ENCODE peak calls at places on chromosomes 5 and 9, in ten cellular contexts. Q is heart right ventricle; S is cardiac muscle cell; C is HFFc6; G is nephron progenitor cell; K is CD4-positive, alpha-beta T cell; M is keratinocyte; F is activated B cell treated with CpG ODN at 0.5 μM for 24 hours; Z is stomach; Y is OCI-LY7. E is an unnamed sample.

GRCh38 chr5:73940026-73940425 is 314.0 kb downstream of the ARHGEF28 start:
- DNase-seq in Y (no peak), Z (no peak), S (no peak), F (no peak), G (no peak), Q (no peak), C (peak; percentile 36), M (no peak), K (no peak), E (no peak)

GRCh38 chr9:34520096-34520495 is 2.7 kb downstream of the ENHO start:
- DNase-seq in F (no peak), G (no peak), M (no peak), Y (no peak), K (no peak), Z (no peak), Q (no peak), C (no peak), S (no peak), E (peak; percentile 42)

GRCh38 chr5:138668451-138668850 is 84.8 kb upstream of the CTNNA1 start:
- DNase-seq in C (no peak), Z (peak; percentile 26), G (no peak), Q (peak; percentile 77), Y (no peak), M (no peak), S (peak; percentile 88), F (no peak), K (peak; percentile 26), E (no peak)

GRCh38 chr5:57501414-57502321 is 19.1 kb upstream of the ACTBL2 start:
- DNase-seq in G (no peak), F (no peak), K (no peak), Z (no peak), C (no peak), S (peak; percentile 19), M (no peak), Q (peak; percentile 46), Y (no peak), E (no peak)

GRCh38 chr5:169119287-169120048 is 181.5 kb downstream of the SLIT3 start:
- DNase-seq in Q (no peak), S (no peak), F (no peak), M (no peak), Y (no peak), Z (peak; percentile 39), G (no peak), C (no peak), K (no peak), E (no peak)

GRCh38 chr5:139639619-139640431 is 8.3 kb upstream of the CXXC5 start:
- DNase-seq in F (no peak), G (no peak), M (no peak), Y (no peak), S (no peak), K (no peak), Q (no peak), C (no peak), Z (peak; percentile 29), E (no peak)

GRCh38 chr9:21239917-21240316 is at the start of gene IFNA14:
- DNase-seq in Q (no peak), G (no peak), K (no peak), C (no peak), S (no peak), M (no peak), Z (no peak), F (no peak), Y (no peak), E (no peak)

GRCh38 chr5:685262-686171 is 7.6 kb downstream of the TPPP start:
- DNase-seq in Z (peak; percentile 22), K (no peak), S (no peak), G (no peak), F (no peak), C (no peak), Q (no peak), M (no peak), Y (no peak), E (peak; percentile 76)

GRCh38 chr5:59615272-59615671 is 278.3 kb downstream of the PDE4D start:
- DNase-seq in Y (no peak), C (peak; percentile 13), Z (no peak), F (no peak), G (no peak), M (no peak), Q (no peak), S (no peak), K (no peak), E (no peak)

GRCh38 chr5:134446938-134447337 is 35.3 kb upstream of the CDKN2AIPNL start:
- DNase-seq in M (no peak), F (peak; percentile 44), K (no peak), C (no peak), Z (no peak), S (no peak), G (no peak), Q (no peak), Y (peak; percentile 54), E (no peak)

GRCh38 chr5:108642170-108642906 is 105.4 kb upstream of the FER start:
- DNase-seq in G (peak; percentile 64), K (peak; percentile 16), F (peak; percentile 20), Z (peak; percentile 38), M (peak; percentile 19), C (peak; percentile 63), Q (peak; percentile 69), S (peak; percentile 88), Y (peak; percentile 61), E (no peak)

GRCh38 chr5:50559955-50560354 is 106.5 kb upstream of the PARP8 start:
- DNase-seq in S (no peak), C (no peak), Q (no peak), M (no peak), Y (peak; percentile 56), F (no peak), Z (no peak), K (no peak), G (no peak), E (no peak)

GRCh38 chr5:50564079-50564478 is 102.4 kb upstream of the PARP8 start:
- DNase-seq in S (no peak), Q (no peak), Y (no peak), K (no peak), C (no peak), F (no peak), Z (no peak), G (no peak), M (no peak), E (no peak)

GRCh38 chr5:50562694-50563093 is 103.7 kb upstream of the PARP8 start:
- DNase-seq in Y (no peak), K (no peak), S (no peak), G (no peak), Z (no peak), F (no peak), M (no peak), Q (no peak), C (no peak), E (no peak)

GRCh38 chr5:50564558-50564957 is 101.9 kb upstream of the PARP8 start:
- DNase-seq in G (no peak), Y (no peak), F (no peak), M (no peak), Z (no peak), S (no peak), C (no peak), K (no peak), Q (no peak), E (no peak)
- TF ChIP-seq CTCF in G (no peak), Y (no peak), F (no peak), M (no peak), Z (no peak), S (no peak), C (no peak), K (no peak), Q (no peak), E (no peak)

DNA sequence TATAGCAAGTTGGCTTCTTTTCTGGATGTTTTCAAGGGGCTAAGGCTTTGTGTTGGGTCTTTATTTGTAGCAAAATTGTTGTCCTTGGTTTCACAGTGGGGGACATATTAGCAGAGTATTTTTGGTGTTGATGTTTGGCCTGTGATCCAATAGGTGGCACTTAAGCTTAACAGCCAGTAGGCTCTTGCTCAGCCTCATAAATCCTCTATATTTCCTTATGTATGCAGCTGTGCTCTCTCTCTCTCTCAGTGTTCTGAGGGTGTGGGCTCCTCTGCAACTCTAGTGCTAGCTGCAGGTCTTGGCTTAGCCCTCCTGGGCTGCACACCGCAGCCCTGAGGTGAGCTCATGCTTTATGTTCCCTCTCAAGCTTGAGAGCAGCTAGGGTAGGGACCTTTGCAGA is 195.0 kb upstream of the GHR start:
- DNase-seq in C (no peak), Y (no peak), M (no peak), F (no peak), G (no peak), K (no peak), Q (no peak), S (peak; percentile 3), Z (no peak), E (no peak)
- TF ChIP-seq CTCF in C (no peak), Y (no peak), M (peak; percentile 14), F (no peak), G (no peak), K (no peak), Q (no peak), S (no peak), Z (no peak), E (no peak)

DNA sequence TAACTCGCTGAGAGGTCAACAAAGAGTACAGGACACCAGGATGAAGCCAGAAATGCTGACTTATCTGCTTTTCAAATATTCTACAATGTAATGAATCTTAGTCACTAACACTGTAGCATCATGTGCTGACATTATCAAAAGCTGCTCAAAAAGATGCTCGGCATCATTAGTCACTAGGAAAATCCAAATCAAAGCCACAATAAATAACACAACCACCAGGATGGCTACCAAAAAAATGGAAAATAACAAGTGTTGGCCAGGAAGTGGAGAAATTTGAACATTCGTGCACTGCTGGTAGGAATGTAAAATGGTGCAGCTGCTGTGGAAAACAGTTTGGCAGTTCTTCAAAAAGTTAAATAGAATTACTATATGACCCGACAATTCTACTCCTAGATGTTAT is 269.1 kb downstream of the GLIS3 start:
- DNase-seq in Q (no peak), Z (no peak), M (no peak), C (no peak), G (no peak), S (no peak), K (no peak), F (no peak), Y (no peak), E (no peak)
- TF ChIP-seq CTCF in Q (no peak), Z (no peak), M (no peak), C (peak; percentile 8), G (no peak), S (peak; percentile 3), K (no peak), F (no peak), Y (no peak), E (peak; percentile 30)

GRCh38 chr9:121825481-121825830 is 174.0 kb downstream of the DAB2IP start:
- DNase-seq in F (no peak), K (no peak), C (no peak), G (no peak), Z (no peak), S (no peak), Q (no peak), Y (no peak), M (no peak), E (no peak)

GRCh38 chr9:121826711-121827110 is 175.3 kb downstream of the DAB2IP start:
- DNase-seq in M (no peak), G (no peak), S (no peak), F (no peak), Q (no peak), Z (no peak), Y (no peak), C (no peak), K (no peak), E (no peak)

GRCh38 chr9:121822093-121823085 is 171.0 kb downstream of the DAB2IP start:
- DNase-seq in S (no peak), C (no peak), Q (no peak), G (no peak), Y (peak; percentile 68), M (no peak), K (no peak), F (no peak), Z (no peak), E (no peak)

GRCh38 chr9:121823451-121824169 is 172.2 kb downstream of the DAB2IP start:
- DNase-seq in Z (no peak), S (no peak), Q (no peak), Y (no peak), K (no peak), M (no peak), G (no peak), C (no peak), F (no peak), E (no peak)

GRCh38 chr9:121824651-121825480 is 173.4 kb downstream of the DAB2IP start:
- DNase-seq in Q (no peak), Z (no peak), C (no peak), F (no peak), G (no peak), M (no peak), Y (peak; percentile 24), S (peak; percentile 42), K (no peak), E (no peak)
- TF ChIP-seq CTCF in Q (no peak), Z (no peak), C (no peak), F (no peak), G (no peak), M (peak; percentile 22), Y (peak; percentile 62), S (no peak), K (no peak), E (no peak)